ENCODE peak calls at places on chromosomes 3 and 15, in ten cellular contexts. R is spleen; Q is fibroblast of lung; G is A549; Z is SJSA1; E is ascending aorta; C is CD8-positive, alpha-beta T cell; A is cardiac muscle cell; P is IMR-90; W is psoas muscle. H is an unnamed sample.

GRCh38 chr3:36364260-36364659 is 16.0 kb upstream of the STAC start:
- DNase-seq in A (no peak), W (no peak), C (no peak), E (no peak), G (no peak), Z (no peak), R (no peak), Q (no peak), P (no peak), H (no peak)

GRCh38 chr3:20039765-20040475 is at the start of gene KAT2B:
- DNase-seq in Q (peak), R (peak), A (peak), E (no peak), Z (peak), W (peak), G (peak), P (peak), C (peak), H (peak)

GRCh38 chr3:39501982-39502837 is 34.7 kb downstream of the MOBP start:
- DNase-seq in W (no peak), E (no peak), P (no peak), Z (no peak), G (no peak), R (no peak), Q (no peak), A (no peak), C (no peak), H (no peak)

GRCh38 chr15:31070867-31071266 is 30.7 kb downstream of the TRPM1 start:
- DNase-seq in A (no peak), C (no peak), E (no peak), P (no peak), W (no peak), Z (no peak), R (no peak), Q (no peak), G (no peak), H (no peak)

GRCh38 chr3:31873254-31873653 is 107.8 kb downstream of the OSBPL10 start:
- DNase-seq in P (peak), A (no peak), E (no peak), W (no peak), R (no peak), Z (no peak), G (no peak), C (no peak), Q (peak), H (no peak)

GRCh38 chr3:72907851-72908620 is 20.2 kb downstream of the GXYLT2 start:
- DNase-seq in Z (no peak), A (no peak), Q (peak), W (peak), G (peak), P (peak), R (no peak), C (no peak), E (peak), H (no peak)

GRCh38 chr3:111690242-111690641 is 95.1 kb upstream of the ZBED2 start:
- DNase-seq in C (no peak), Q (peak), R (no peak), G (no peak), Z (no peak), P (peak), A (no peak), W (no peak), E (no peak), H (no peak)

GRCh38 chr3:156033428-156033827 is 87.0 kb upstream of the KCNAB1 start:
- DNase-seq in P (no peak), C (no peak), A (no peak), W (no peak), R (no peak), Z (no peak), G (no peak), E (no peak), Q (no peak), H (no peak)

GRCh38 chr3:105944281-105944680 is 75.5 kb upstream of the CBLB start:
- DNase-seq in Q (peak), P (peak), E (no peak), A (no peak), R (no peak), C (no peak), W (no peak), Z (no peak), G (no peak), H (no peak)

GRCh38 chr3:37574177-37574958 is 287.3 kb upstream of the CTDSPL start:
- DNase-seq in G (no peak), A (no peak), P (no peak), Z (no peak), E (no peak), W (no peak), R (no peak), C (no peak), Q (no peak), H (no peak)

GRCh38 chr3:111735271-111735758 is 123.8 kb upstream of the PHLDB2 start:
- DNase-seq in R (no peak), Z (peak), E (no peak), P (peak), W (no peak), C (no peak), G (peak), A (peak), Q (peak), H (no peak)

GRCh38 chr15:69031013-69032001 is 16.8 kb downstream of the NOX5 start:
- DNase-seq in E (no peak), W (peak), Q (peak), C (no peak), A (peak), Z (peak), G (peak), P (no peak), R (peak), H (no peak)

GRCh38 chr3:49880581-49881328 is 11.0 kb upstream of the CAMKV start:
- DNase-seq in C (no peak), W (no peak), R (no peak), P (no peak), G (no peak), Z (no peak), Q (no peak), E (no peak), A (peak), H (no peak)

GRCh38 chr3:123405021-123405420 is 43.9 kb downstream of the ADCY5 start:
- DNase-seq in E (no peak), Q (no peak), W (peak), R (peak), A (no peak), Z (no peak), P (no peak), G (no peak), C (no peak), H (no peak)

DNA sequence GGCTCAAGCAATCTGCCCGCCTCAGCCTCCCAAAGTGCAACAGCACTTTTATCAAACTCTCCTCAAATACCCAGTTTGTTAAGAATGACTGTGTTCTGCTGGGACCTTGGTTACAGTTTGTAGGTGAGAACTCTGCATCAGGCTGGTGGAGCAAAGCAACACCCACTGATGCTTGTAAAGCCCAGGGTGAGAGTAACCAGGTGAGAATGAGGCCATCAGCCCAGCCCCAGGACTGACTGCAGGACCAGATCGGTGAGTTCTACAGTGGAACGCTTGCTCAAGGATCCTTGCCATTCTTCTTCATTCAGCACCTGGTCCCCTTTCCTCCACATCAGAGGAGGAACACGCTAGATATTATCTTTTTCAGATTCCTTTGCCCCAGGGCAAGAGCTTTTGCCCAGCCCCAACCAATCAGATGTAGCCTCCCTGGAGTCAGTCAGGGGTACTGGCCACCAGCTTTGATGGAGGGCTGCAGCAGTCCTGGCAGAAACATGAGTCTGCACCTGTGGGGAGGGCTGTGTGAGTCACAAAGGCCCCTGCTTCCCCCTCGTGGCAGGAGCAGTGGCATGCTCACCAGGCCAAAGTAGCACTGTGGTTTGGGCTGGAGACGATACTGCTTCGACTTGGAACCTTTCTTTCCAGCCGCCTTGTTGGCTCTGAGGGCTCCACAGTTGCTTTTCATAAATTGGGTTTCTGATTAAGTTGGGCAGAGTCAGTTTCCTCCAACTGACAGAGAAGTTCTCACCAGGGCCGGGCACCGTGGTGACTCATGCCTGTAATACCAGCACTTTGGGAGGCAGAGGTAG is 3.5 kb upstream of the SHISA5 start:
- DNase-seq in R (peak), G (peak), P (peak), Z (peak), C (peak), Q (peak), A (peak), E (peak), W (peak), H (peak)
- H3K27ac ChIP-seq in R (peak), G (peak), P (no peak), Z (no peak), C (no peak), Q (no peak), A (peak), E (peak), W (peak), H (no peak)

GRCh38 chr3:196639517-196640500 is at the start of gene NRROS:
- DNase-seq in Q (peak), R (peak), E (peak), Z (no peak), C (peak), W (peak), A (peak), G (no peak), P (peak), H (peak)
- H3K4me3 ChIP-seq in Q (peak), R (peak), E (peak), Z (no peak), C (peak), W (peak), A (peak), G (no peak), P (peak), H (peak)

DNA sequence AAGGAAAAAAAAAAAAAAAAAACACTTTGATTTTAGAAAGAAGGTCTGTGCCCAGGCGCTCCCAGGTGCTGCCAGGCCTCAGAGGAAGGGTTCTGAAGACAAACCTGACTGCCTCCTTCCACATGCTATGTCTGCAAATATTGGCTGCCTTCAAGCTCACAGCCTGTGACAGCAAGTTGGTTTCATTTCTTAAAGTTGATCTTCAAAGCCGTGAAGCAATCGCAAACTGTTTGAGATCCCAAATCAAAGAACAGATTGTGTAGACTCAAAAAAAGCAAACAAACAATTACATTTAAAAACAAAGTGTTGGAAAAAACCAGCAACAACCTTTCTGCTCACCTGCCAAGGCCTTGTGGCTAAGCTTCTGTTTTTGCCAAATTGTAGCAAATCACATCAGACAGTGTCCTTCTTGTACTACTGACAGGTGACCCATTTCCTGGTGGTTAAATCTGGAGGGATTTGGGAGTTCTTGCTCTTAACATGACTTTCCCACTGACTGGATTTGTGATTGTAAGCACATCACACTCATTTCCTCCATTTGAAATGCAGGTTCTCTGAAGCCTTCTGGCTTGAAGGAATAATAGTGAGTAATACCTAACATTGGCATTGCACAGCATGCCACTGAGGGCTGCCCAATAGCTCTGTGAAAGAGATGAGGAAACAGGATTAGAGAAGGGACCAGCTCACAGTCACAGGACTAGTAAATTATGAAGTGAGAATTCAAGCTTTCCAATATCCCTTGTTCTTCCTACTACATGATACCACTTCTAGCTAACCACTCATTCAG is 502.4 kb downstream of the LPP start:
- DNase-seq in P (peak), Z (no peak), E (no peak), G (no peak), W (no peak), A (no peak), Q (peak), C (no peak), R (no peak), H (no peak)
- H3K27ac ChIP-seq in P (no peak), Z (no peak), E (no peak), G (no peak), W (peak), A (no peak), Q (no peak), C (no peak), R (no peak), H (no peak)

GRCh38 chr3:195106418-195106906 is 164.5 kb downstream of the XXYLT1 start:
- DNase-seq in W (peak), R (peak), Z (peak), P (peak), A (peak), G (peak), Q (peak), E (no peak), C (peak), H (peak)
- H3K4me3 ChIP-seq in W (peak), R (peak), Z (no peak), P (no peak), A (no peak), G (no peak), Q (no peak), E (no peak), C (peak), H (peak)

GRCh38 chr3:150756491-150757059 is 6.4 kb downstream of the SIAH2 start:
- DNase-seq in W (no peak), Q (no peak), G (no peak), P (no peak), C (no peak), A (no peak), Z (no peak), E (no peak), R (no peak), H (no peak)

GRCh38 chr3:150757364-150757763 is 5.6 kb downstream of the SIAH2 start:
- DNase-seq in W (no peak), P (no peak), E (no peak), Q (no peak), A (no peak), Z (no peak), R (no peak), G (no peak), C (no peak), H (no peak)

GRCh38 chr3:150759319-150759718 is 3.6 kb downstream of the SIAH2 start:
- DNase-seq in R (no peak), G (no peak), Q (no peak), P (no peak), Z (no peak), W (no peak), A (no peak), C (no peak), E (no peak), H (no peak)

GRCh38 chr3:150755902-150756301 is 7.1 kb downstream of the SIAH2 start:
- DNase-seq in W (no peak), Z (no peak), Q (no peak), E (no peak), P (no peak), A (no peak), G (no peak), C (no peak), R (no peak), H (no peak)

GRCh38 chr3:150757768-150758167 is 5.2 kb downstream of the SIAH2 start:
- DNase-seq in G (no peak), R (no peak), C (no peak), W (no peak), Z (no peak), A (no peak), Q (no peak), P (no peak), E (no peak), H (no peak)
- H3K27ac ChIP-seq in G (no peak), R (no peak), C (no peak), W (peak), Z (no peak), A (no peak), Q (no peak), P (no peak), E (peak), H (no peak)

DNA sequence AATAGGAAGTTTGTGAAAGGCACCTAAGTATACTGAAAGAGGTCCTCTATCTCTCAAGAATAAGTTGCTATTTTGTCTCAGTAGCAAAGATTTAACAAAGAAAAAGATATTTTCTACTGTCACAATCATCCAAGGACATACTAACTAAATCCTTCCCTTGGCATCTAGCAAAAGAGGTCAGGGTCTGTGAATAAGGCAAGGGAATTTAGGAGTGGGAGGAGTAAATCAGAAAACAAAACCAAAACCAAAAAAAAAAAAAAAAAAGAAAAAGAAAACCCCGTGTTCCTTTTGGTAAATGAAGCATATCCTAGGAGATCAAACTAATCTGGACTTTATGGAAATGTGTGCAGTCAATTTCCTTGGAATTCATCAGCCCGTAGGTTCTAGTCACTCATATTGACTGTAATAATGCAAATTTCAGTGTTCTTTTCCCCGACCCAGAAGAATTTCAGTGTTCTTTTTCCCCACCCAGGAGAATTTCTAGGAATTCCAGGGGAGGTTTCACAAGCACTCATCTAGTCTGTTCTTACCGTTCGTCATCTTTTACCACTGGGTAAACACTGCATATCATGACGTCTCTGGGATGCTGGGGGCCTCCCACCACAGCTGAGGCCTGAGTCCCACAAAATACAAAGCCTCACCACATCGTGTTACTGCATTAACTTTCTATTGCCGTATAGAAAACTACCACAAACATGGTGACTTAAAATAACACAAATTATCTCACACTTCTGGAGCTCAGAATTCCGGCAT is 113.8 kb upstream of the CCDC54 start:
- DNase-seq in G (no peak), Q (peak), W (no peak), P (no peak), A (no peak), Z (no peak), R (no peak), E (no peak), C (no peak), H (no peak)
- H3K4me3 ChIP-seq in G (no peak), Q (no peak), W (peak), P (no peak), A (no peak), Z (peak), R (peak), E (no peak), C (no peak), H (no peak)

DNA sequence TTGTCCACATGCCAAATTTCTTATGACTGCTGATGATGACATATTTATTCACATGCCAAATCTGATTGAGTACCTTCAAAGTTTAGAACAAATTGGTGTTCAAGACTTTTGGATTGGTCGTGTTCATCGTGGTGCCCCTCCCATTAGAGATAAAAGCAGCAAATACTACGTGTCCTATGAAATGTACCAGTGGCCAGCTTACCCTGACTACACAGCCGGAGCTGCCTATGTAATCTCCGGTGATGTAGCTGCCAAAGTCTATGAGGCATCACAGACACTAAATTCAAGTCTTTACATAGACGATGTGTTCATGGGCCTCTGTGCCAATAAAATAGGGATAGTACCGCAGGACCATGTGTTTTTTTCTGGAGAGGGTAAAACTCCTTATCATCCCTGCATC is 17.3 kb downstream of the B3GNT5 start:
- DNase-seq in A (no peak), Z (no peak), W (no peak), R (no peak), P (no peak), G (no peak), E (no peak), Q (no peak), C (no peak), H (no peak)
- H3K27ac ChIP-seq in A (no peak), Z (no peak), W (peak), R (no peak), P (no peak), G (no peak), E (no peak), Q (no peak), C (no peak), H (no peak)

H was measured in CD8-positive, alpha-beta memory T cell.